ENCODE peak calls at places on chromosome 16, in five cellular contexts. One of them, this sample, is unnamed.

GRCh38 chr16:46728804-46729203 is 19.3 kb downstream of the MYLK3 start:
- DNase-seq in activated naive CD8-positive, alpha-beta T cell treated with anti-CD3 and anti-CD28 coated beads for 36 hours: no peak
- DNase-seq in pons: no peak
- DNase-seq in BJ: no peak
- DNase-seq in LHCN-M2: no peak
- DNase-seq in this sample: no peak

GRCh38 chr16:46947900-46948547 is 25.4 kb downstream of the DNAJA2 start:
- DNase-seq in activated naive CD8-positive, alpha-beta T cell treated with anti-CD3 and anti-CD28 coated beads for 36 hours: peak; percentile 22
- DNase-seq in pons: no peak
- DNase-seq in BJ: no peak
- DNase-seq in LHCN-M2: peak; percentile 27
- DNase-seq in this sample: peak; percentile 53

GRCh38 chr16:89322381-89323119 is 105.0 kb downstream of the ZNF778 start:
- DNase-seq in activated naive CD8-positive, alpha-beta T cell treated with anti-CD3 and anti-CD28 coated beads for 36 hours: no peak
- DNase-seq in pons: no peak
- DNase-seq in BJ: no peak
- DNase-seq in LHCN-M2: peak; percentile 74
- DNase-seq in this sample: no peak

GRCh38 chr16:88596477-88596876 is 26.3 kb downstream of the ZC3H18 start:
- DNase-seq in activated naive CD8-positive, alpha-beta T cell treated with anti-CD3 and anti-CD28 coated beads for 36 hours: no peak
- DNase-seq in pons: peak; percentile 94
- DNase-seq in BJ: no peak
- DNase-seq in LHCN-M2: peak; percentile 32
- DNase-seq in this sample: no peak

GRCh38 chr16:80964351-80964750 is 42.3 kb downstream of the CMC2 start:
- DNase-seq in activated naive CD8-positive, alpha-beta T cell treated with anti-CD3 and anti-CD28 coated beads for 36 hours: no peak
- DNase-seq in pons: no peak
- DNase-seq in BJ: no peak
- DNase-seq in LHCN-M2: no peak
- DNase-seq in this sample: no peak

GRCh38 chr16:58656872-58657271 is 27.2 kb upstream of the CNOT1 start:
- DNase-seq in activated naive CD8-positive, alpha-beta T cell treated with anti-CD3 and anti-CD28 coated beads for 36 hours: no peak
- DNase-seq in pons: no peak
- DNase-seq in BJ: no peak
- DNase-seq in LHCN-M2: no peak
- DNase-seq in this sample: no peak

GRCh38 chr16:24858219-24859041 is 12.7 kb downstream of the SLC5A11 start:
- DNase-seq in activated naive CD8-positive, alpha-beta T cell treated with anti-CD3 and anti-CD28 coated beads for 36 hours: peak; percentile 40
- DNase-seq in pons: peak; percentile 50
- DNase-seq in BJ: no peak
- DNase-seq in LHCN-M2: peak; percentile 49
- DNase-seq in this sample: peak; percentile 61

GRCh38 chr16:71930013-71930563 is 34.8 kb downstream of the IST1 start:
- DNase-seq in activated naive CD8-positive, alpha-beta T cell treated with anti-CD3 and anti-CD28 coated beads for 36 hours: no peak
- DNase-seq in pons: no peak
- DNase-seq in BJ: no peak
- DNase-seq in LHCN-M2: peak; percentile 18
- DNase-seq in this sample: no peak

GRCh38 chr16:89037261-89038152 is 56.1 kb upstream of the ACSF3 start:
- DNase-seq in activated naive CD8-positive, alpha-beta T cell treated with anti-CD3 and anti-CD28 coated beads for 36 hours: peak; percentile 42
- DNase-seq in pons: no peak
- DNase-seq in BJ: no peak
- DNase-seq in LHCN-M2: peak; percentile 13
- DNase-seq in this sample: no peak

GRCh38 chr16:1825864-1826690 is 548 bp downstream of the HAGH start:
- DNase-seq in activated naive CD8-positive, alpha-beta T cell treated with anti-CD3 and anti-CD28 coated beads for 36 hours: peak; percentile 83
- DNase-seq in pons: no peak
- DNase-seq in BJ: no peak
- DNase-seq in LHCN-M2: peak; percentile 36
- DNase-seq in this sample: peak; percentile 94

GRCh38 chr16:56672761-56673536 is 3.3 kb downstream of the MT1H start:
- DNase-seq in activated naive CD8-positive, alpha-beta T cell treated with anti-CD3 and anti-CD28 coated beads for 36 hours: no peak
- DNase-seq in pons: no peak
- DNase-seq in BJ: no peak
- DNase-seq in LHCN-M2: no peak
- DNase-seq in this sample: no peak

GRCh38 chr16:67302882-67303434 is 23.6 kb downstream of the KCTD19 start:
- DNase-seq in activated naive CD8-positive, alpha-beta T cell treated with anti-CD3 and anti-CD28 coated beads for 36 hours: no peak
- DNase-seq in pons: no peak
- DNase-seq in BJ: no peak
- DNase-seq in LHCN-M2: no peak
- DNase-seq in this sample: no peak

GRCh38 chr16:64469351-64469750 is 652.5 kb downstream of the CDH11 start:
- DNase-seq in activated naive CD8-positive, alpha-beta T cell treated with anti-CD3 and anti-CD28 coated beads for 36 hours: no peak
- DNase-seq in pons: no peak
- DNase-seq in BJ: no peak
- DNase-seq in LHCN-M2: no peak
- DNase-seq in this sample: no peak

GRCh38 chr16:46793841-46794240 is 37.1 kb downstream of the C16orf87 start:
- DNase-seq in activated naive CD8-positive, alpha-beta T cell treated with anti-CD3 and anti-CD28 coated beads for 36 hours: no peak
- DNase-seq in pons: no peak
- DNase-seq in BJ: no peak
- DNase-seq in LHCN-M2: no peak
- DNase-seq in this sample: no peak

GRCh38 chr16:29975811-29976511 is 2.3 kb downstream of the TAOK2 start:
- DNase-seq in activated naive CD8-positive, alpha-beta T cell treated with anti-CD3 and anti-CD28 coated beads for 36 hours: no peak
- DNase-seq in pons: no peak
- DNase-seq in BJ: no peak
- DNase-seq in LHCN-M2: no peak
- DNase-seq in this sample: peak; percentile 19

GRCh38 chr16:49821614-49822282 is 34.2 kb downstream of the ZNF423 start:
- DNase-seq in activated naive CD8-positive, alpha-beta T cell treated with anti-CD3 and anti-CD28 coated beads for 36 hours: no peak
- DNase-seq in pons: no peak
- DNase-seq in BJ: no peak
- DNase-seq in LHCN-M2: no peak
- DNase-seq in this sample: no peak

GRCh38 chr16:14362774-14363371 is 267.2 kb downstream of the PARN start:
- DNase-seq in activated naive CD8-positive, alpha-beta T cell treated with anti-CD3 and anti-CD28 coated beads for 36 hours: no peak
- DNase-seq in pons: no peak
- DNase-seq in BJ: peak; percentile 47
- DNase-seq in LHCN-M2: no peak
- DNase-seq in this sample: no peak

GRCh38 chr16:88963583-88963982 is 13.4 kb downstream of the CBFA2T3 start:
- DNase-seq in activated naive CD8-positive, alpha-beta T cell treated with anti-CD3 and anti-CD28 coated beads for 36 hours: no peak
- DNase-seq in pons: no peak
- DNase-seq in BJ: no peak
- DNase-seq in LHCN-M2: no peak
- DNase-seq in this sample: no peak

GRCh38 chr16:89863741-89864391 is 9.5 kb upstream of the TCF25 start:
- DNase-seq in activated naive CD8-positive, alpha-beta T cell treated with anti-CD3 and anti-CD28 coated beads for 36 hours: peak; percentile 30
- DNase-seq in pons: peak; percentile 66
- DNase-seq in BJ: no peak
- DNase-seq in LHCN-M2: peak; percentile 29
- DNase-seq in this sample: peak; percentile 75

GRCh38 chr16:1154291-1154886 is 1.5 kb downstream of the CACNA1H start:
- DNase-seq in activated naive CD8-positive, alpha-beta T cell treated with anti-CD3 and anti-CD28 coated beads for 36 hours: no peak
- DNase-seq in pons: no peak
- DNase-seq in BJ: no peak
- DNase-seq in LHCN-M2: no peak
- DNase-seq in this sample: no peak

GRCh38 chr16:30551781-30552180 is 6.4 kb downstream of the ZNF764 start:
- DNase-seq in activated naive CD8-positive, alpha-beta T cell treated with anti-CD3 and anti-CD28 coated beads for 36 hours: peak; percentile 55
- DNase-seq in pons: no peak
- DNase-seq in BJ: no peak
- DNase-seq in LHCN-M2: no peak
- DNase-seq in this sample: no peak

GRCh38 chr16:9311303-9311954 is 220.0 kb downstream of the HAPSTR1 start:
- DNase-seq in activated naive CD8-positive, alpha-beta T cell treated with anti-CD3 and anti-CD28 coated beads for 36 hours: no peak
- DNase-seq in pons: peak; percentile 26
- DNase-seq in BJ: no peak
- DNase-seq in LHCN-M2: no peak
- DNase-seq in this sample: no peak

GRCh38 chr16:68981971-68982370 is 123.5 kb upstream of the HAS3 start:
- DNase-seq in activated naive CD8-positive, alpha-beta T cell treated with anti-CD3 and anti-CD28 coated beads for 36 hours: no peak
- DNase-seq in pons: no peak
- DNase-seq in BJ: no peak
- DNase-seq in LHCN-M2: no peak
- DNase-seq in this sample: no peak

GRCh38 chr16:64356267-64356666 is 765.6 kb downstream of the CDH11 start:
- DNase-seq in activated naive CD8-positive, alpha-beta T cell treated with anti-CD3 and anti-CD28 coated beads for 36 hours: no peak
- DNase-seq in pons: no peak
- DNase-seq in BJ: peak; percentile 92
- DNase-seq in LHCN-M2: peak; percentile 89
- DNase-seq in this sample: no peak

GRCh38 chr16:57991551-57992059 is 8.9 kb downstream of the ZNF319 start:
- DNase-seq in activated naive CD8-positive, alpha-beta T cell treated with anti-CD3 and anti-CD28 coated beads for 36 hours: no peak
- DNase-seq in pons: no peak
- DNase-seq in BJ: no peak
- DNase-seq in LHCN-M2: no peak
- DNase-seq in this sample: no peak

GRCh38 chr16:88533945-88534641 is 36.1 kb upstream of the ZC3H18 start:
- DNase-seq in activated naive CD8-positive, alpha-beta T cell treated with anti-CD3 and anti-CD28 coated beads for 36 hours: peak; percentile 85
- DNase-seq in pons: peak; percentile 42
- DNase-seq in BJ: no peak
- DNase-seq in LHCN-M2: peak; percentile 44
- DNase-seq in this sample: peak; percentile 99

GRCh38 chr16:66656547-66656946 is 40.0 kb downstream of the CMTM4 start:
- DNase-seq in activated naive CD8-positive, alpha-beta T cell treated with anti-CD3 and anti-CD28 coated beads for 36 hours: no peak
- DNase-seq in pons: no peak
- DNase-seq in BJ: no peak
- DNase-seq in LHCN-M2: peak; percentile 74
- DNase-seq in this sample: no peak

GRCh38 chr16:57791903-57792461 is 10.3 kb downstream of the KIFC3 start:
- DNase-seq in activated naive CD8-positive, alpha-beta T cell treated with anti-CD3 and anti-CD28 coated beads for 36 hours: no peak
- DNase-seq in pons: no peak
- DNase-seq in BJ: no peak
- DNase-seq in LHCN-M2: no peak
- DNase-seq in this sample: no peak

GRCh38 chr16:3761375-3762079 is 44.2 kb upstream of the TRAP1 start:
- DNase-seq in activated naive CD8-positive, alpha-beta T cell treated with anti-CD3 and anti-CD28 coated beads for 36 hours: no peak
- DNase-seq in pons: peak; percentile 69
- DNase-seq in BJ: no peak
- DNase-seq in LHCN-M2: no peak
- DNase-seq in this sample: no peak

GRCh38 chr16:85490971-85491771 is 122.0 kb upstream of the GSE1 start:
- DNase-seq in activated naive CD8-positive, alpha-beta T cell treated with anti-CD3 and anti-CD28 coated beads for 36 hours: peak; percentile 40
- DNase-seq in pons: no peak
- DNase-seq in BJ: no peak
- DNase-seq in LHCN-M2: no peak
- DNase-seq in this sample: peak; percentile 84

GRCh38 chr16:63978240-63978639 is 1143.6 kb downstream of the CDH11 start:
- DNase-seq in activated naive CD8-positive, alpha-beta T cell treated with anti-CD3 and anti-CD28 coated beads for 36 hours: no peak
- DNase-seq in pons: no peak
- DNase-seq in BJ: no peak
- DNase-seq in LHCN-M2: no peak
- DNase-seq in this sample: no peak

GRCh38 chr16:30533748-30534367 is 800 bp downstream of the ZNF747 start:
- DNase-seq in activated naive CD8-positive, alpha-beta T cell treated with anti-CD3 and anti-CD28 coated beads for 36 hours: peak; percentile 24
- DNase-seq in pons: no peak
- DNase-seq in BJ: no peak
- DNase-seq in LHCN-M2: no peak
- DNase-seq in this sample: no peak